ENCODE peak calls at places on chromosome 3, in five cellular contexts. U, F, Z, B and W are unnamed samples.

GRCh38 chr3:66092175-66092990 is 53.7 kb upstream of the MAGI1 start:
- DNase-seq in F (no peak), B (no peak), Z (no peak), U (no peak), W (no peak)

GRCh38 chr3:22731901-22732300 is 471.2 kb upstream of the UBE2E2 start:
- DNase-seq in Z (no peak), B (no peak), U (no peak), F (no peak), W (no peak)

GRCh38 chr3:8069471-8069870 is 432.2 kb upstream of the LMCD1 start:
- DNase-seq in U (no peak), Z (no peak), B (no peak), F (no peak), W (no peak)

GRCh38 chr3:112123548-112123947 is 9.5 kb downstream of the GCSAM start:
- DNase-seq in F (no peak), U (no peak), Z (no peak), B (no peak), W (no peak)

GRCh38 chr3:58161435-58162398 is 49.1 kb downstream of the DNASE1L3 start:
- DNase-seq in U (peak; percentile 97), B (peak; percentile 95), F (no peak), Z (no peak), W (peak; percentile 93)

GRCh38 chr3:147449669-147450068 is 40.5 kb downstream of the ZIC1 start:
- DNase-seq in Z (no peak), U (no peak), F (no peak), B (no peak), W (no peak)

GRCh38 chr3:112629425-112629824 is 11.5 kb downstream of the CCDC80 start:
- DNase-seq in Z (no peak), U (peak; percentile 96), B (peak; percentile 97), F (no peak), W (peak; percentile 85)

GRCh38 chr3:58899159-58899952 is 150.5 kb downstream of the CFAP20DC start:
- DNase-seq in Z (no peak), U (peak; percentile 32), B (peak; percentile 5), F (peak; percentile 4), W (no peak)

GRCh38 chr3:40306336-40306735 is 3.2 kb upstream of the EIF1B start:
- DNase-seq in B (no peak), U (no peak), F (no peak), Z (no peak), W (no peak)

GRCh38 chr3:57910988-57911387 is 97.2 kb upstream of the FLNB start:
- DNase-seq in F (peak; percentile 15), B (no peak), Z (no peak), U (no peak), W (peak; percentile 23)

GRCh38 chr3:74692-75243 is 121.8 kb upstream of the CHL1 start:
- DNase-seq in F (no peak), B (peak; percentile 20), U (no peak), Z (no peak), W (no peak)

GRCh38 chr3:23811919-23812318 is 6.2 kb downstream of the UBE2E1 start:
- DNase-seq in U (no peak), F (no peak), Z (no peak), B (no peak), W (no peak)

GRCh38 chr3:134600685-134601502 is 49.9 kb downstream of the KY start:
- DNase-seq in Z (peak; percentile 90), U (peak; percentile 71), F (peak; percentile 60), B (peak; percentile 49), W (peak; percentile 45)

GRCh38 chr3:37625690-37626089 is 236.0 kb upstream of the CTDSPL start:
- DNase-seq in F (no peak), B (no peak), Z (no peak), U (no peak), W (no peak)

GRCh38 chr3:177622520-177622919 is 425.2 kb upstream of the TBL1XR1 start:
- DNase-seq in U (peak; percentile 68), Z (no peak), F (no peak), B (no peak), W (no peak)

GRCh38 chr3:195421410-195421809 is 21.4 kb downstream of the ACAP2 start:
- DNase-seq in U (peak; percentile 32), F (no peak), Z (no peak), B (peak; percentile 39), W (no peak)

GRCh38 chr3:102299125-102299877 is 135.5 kb upstream of the ZPLD1 start:
- DNase-seq in F (no peak), U (no peak), Z (no peak), B (no peak), W (no peak)

GRCh38 chr3:158531334-158531733 is 39.7 kb upstream of the MLF1 start:
- DNase-seq in Z (no peak), F (no peak), U (no peak), B (no peak), W (no peak)

GRCh38 chr3:131282967-131283366 is 98.6 kb upstream of the NUDT16 start:
- DNase-seq in F (no peak), Z (no peak), B (no peak), U (no peak), W (no peak)

GRCh38 chr3:115875460-115875859 is 252.2 kb downstream of the GAP43 start:
- DNase-seq in B (no peak), U (no peak), F (no peak), Z (no peak), W (no peak)

GRCh38 chr3:175398676-175399075 is 539.5 kb downstream of the NAALADL2 start:
- DNase-seq in B (peak; percentile 74), Z (no peak), F (no peak), U (peak; percentile 47), W (peak; percentile 47)

GRCh38 chr3:14175383-14176037 is 2.9 kb downstream of the XPC start:
- DNase-seq in Z (no peak), B (peak; percentile 29), F (peak; percentile 41), U (peak; percentile 40), W (no peak)

GRCh38 chr3:127459205-127459604 is 131.3 kb downstream of the TPRA1 start:
- DNase-seq in Z (peak; percentile 15), B (no peak), F (no peak), U (no peak), W (no peak)

GRCh38 chr3:49158108-49158709 is 7.9 kb downstream of the CCDC71 start:
- DNase-seq in Z (peak; percentile 61), F (peak; percentile 65), U (no peak), B (peak; percentile 23), W (no peak)

GRCh38 chr3:129280183-129280582 is 1.5 kb downstream of the HMCES start:
- DNase-seq in Z (no peak), F (no peak), U (no peak), B (no peak), W (no peak)

GRCh38 chr3:15959434-15959811 is 161.6 kb upstream of the ANKRD28 start:
- DNase-seq in B (peak; percentile 65), U (no peak), Z (no peak), F (no peak), W (peak; percentile 27)

GRCh38 chr3:124873241-124873640 is 13.9 kb downstream of the ITGB5 start:
- DNase-seq in B (no peak), U (no peak), F (no peak), Z (no peak), W (no peak)

GRCh38 chr3:108780235-108780634 is 23.0 kb upstream of the RETNLB start:
- DNase-seq in F (peak; percentile 51), B (no peak), U (no peak), Z (no peak), W (no peak)

GRCh38 chr3:1727242-1727641 is 371.4 kb upstream of the CNTN4 start:
- DNase-seq in Z (no peak), U (no peak), F (no peak), B (no peak), W (no peak)

GRCh38 chr3:172550347-172550943 is 27.2 kb upstream of the TNFSF10 start:
- DNase-seq in F (no peak), U (peak; percentile 95), B (peak; percentile 96), Z (no peak), W (peak; percentile 89)

GRCh38 chr3:189999718-190000117 is 121.0 kb downstream of the P3H2 start:
- DNase-seq in B (no peak), F (no peak), Z (no peak), U (peak; percentile 84), W (no peak)

GRCh38 chr3:42525212-42525611 is 22.8 kb downstream of the VIPR1 start:
- DNase-seq in Z (no peak), F (no peak), U (no peak), B (no peak), W (no peak)

GRCh38 chr3:102105113-102105642 is 255.9 kb downstream of the NFKBIZ start:
- DNase-seq in F (no peak), U (no peak), B (no peak), Z (no peak), W (no peak)

GRCh38 chr3:96209703-96210102 is 604.7 kb upstream of the EPHA6 start:
- DNase-seq in U (no peak), Z (no peak), B (no peak), F (no peak), W (no peak)

GRCh38 chr3:56923546-56924224 is 121.9 kb upstream of the ARHGEF3 start:
- DNase-seq in B (peak; percentile 40), Z (no peak), F (peak; percentile 45), U (peak; percentile 63), W (peak; percentile 51)

GRCh38 chr3:38095687-38096483 is 41.0 kb downstream of the ACAA1 start:
- DNase-seq in F (no peak), U (no peak), Z (no peak), B (no peak), W (no peak)

GRCh38 chr3:139506792-139507191 is 30.5 kb upstream of the RBP2 start:
- DNase-seq in U (no peak), Z (no peak), F (no peak), B (no peak), W (no peak)